ENCODE peak calls at places on chromosomes 4 and X, in seven cellular contexts. N is H1, O is stomach, D is transverse colon, F is right lobe of liver, U is A549, I is lower leg skin. G is an unnamed sample.

GRCh38 chr4:75555294-75556164 is at the start of gene ODAPH:
- DNase-seq in N (no peak), I (no peak), D (peak), O (no peak), F (no peak), U (peak), G (no peak)

GRCh38 chrX:122579036-122579435 is 605.0 kb upstream of the GRIA3 start:
- DNase-seq in F (no peak), U (no peak), D (no peak), I (no peak), O (no peak), N (no peak), G (no peak)

GRCh38 chr4:168882650-168883233 is 127.3 kb downstream of the CBR4 start:
- DNase-seq in O (no peak), D (no peak), N (no peak), F (no peak), U (peak), I (no peak), G (no peak)

GRCh38 chr4:41009411-41009810 is 204.9 kb downstream of the APBB2 start:
- DNase-seq in D (no peak), N (no peak), I (no peak), O (no peak), F (no peak), U (peak), G (no peak)

GRCh38 chrX:149453030-149453429 is 52.1 kb downstream of the IDS start:
- DNase-seq in F (no peak), D (no peak), N (no peak), I (peak), O (no peak), U (peak), G (no peak)

GRCh38 chrX:55342533-55343501 is 78.1 kb upstream of the PAGE3 start:
- DNase-seq in N (peak), F (no peak), D (peak), I (peak), U (peak), O (peak), G (peak)

GRCh38 chr4:97139796-97140195 is 1003.5 kb downstream of the STPG2 start:
- DNase-seq in D (no peak), I (no peak), U (no peak), F (no peak), O (no peak), N (no peak), G (no peak)

GRCh38 chr4:138893991-138894390 is 121.6 kb upstream of the NOCT start:
- DNase-seq in I (no peak), N (no peak), U (no peak), D (no peak), F (no peak), O (no peak), G (no peak)

GRCh38 chrX:11770320-11770719 is 12.3 kb downstream of the MSL3 start:
- DNase-seq in D (peak), U (peak), O (peak), I (no peak), F (no peak), N (no peak), G (peak)

GRCh38 chr4:154073107-154073817 is 284.4 kb upstream of the SFRP2 start:
- DNase-seq in I (no peak), O (no peak), N (no peak), D (no peak), U (no peak), F (no peak), G (no peak)

GRCh38 chr4:153067376-153067775 is 131.3 kb downstream of the FHDC1 start:
- DNase-seq in D (peak), I (no peak), F (no peak), O (no peak), U (peak), N (no peak), G (no peak)

GRCh38 chr4:110623710-110624015 is 786 bp upstream of the PITX2 start:
- DNase-seq in D (no peak), I (no peak), O (no peak), U (no peak), N (no peak), F (no peak), G (no peak)

GRCh38 chr4:88609387-88609786 is 17.1 kb downstream of the HERC3 start:
- DNase-seq in U (no peak), D (no peak), F (no peak), O (no peak), I (no peak), N (no peak), G (no peak)

GRCh38 chrX:56762220-56762619 is 33.2 kb downstream of the NBDY start:
- DNase-seq in I (no peak), O (no peak), N (no peak), D (no peak), U (no peak), F (no peak), G (no peak)

GRCh38 chr4:178665916-178666315 is 1223.7 kb upstream of the AGA start:
- DNase-seq in O (no peak), N (no peak), I (no peak), D (no peak), F (no peak), U (no peak), G (no peak)

GRCh38 chrX:153334654-153335295 is 822 bp downstream of the ZNF275 start:
- DNase-seq in N (no peak), D (no peak), I (no peak), F (no peak), O (no peak), U (no peak), G (no peak)

GRCh38 chr4:76585897-76586360 is 150.9 kb downstream of the SHROOM3 start:
- DNase-seq in I (peak), N (peak), O (peak), F (peak), U (peak), D (peak), G (no peak)

GRCh38 chr4:41866799-41867677 is 68.2 kb upstream of the TMEM33 start:
- DNase-seq in U (no peak), D (no peak), N (no peak), F (no peak), O (no peak), I (no peak), G (no peak)

GRCh38 chrX:16836371-16836770 is 33.8 kb downstream of the RBBP7 start:
- DNase-seq in F (no peak), O (peak), I (no peak), D (peak), U (peak), N (no peak), G (peak)

GRCh38 chr4:83208776-83209365 is 75.7 kb downstream of the COQ2 start:
- DNase-seq in F (no peak), I (no peak), O (no peak), N (no peak), D (no peak), U (peak), G (no peak)

GRCh38 chr4:138588501-138588900 is 346.4 kb upstream of the SLC7A11 start:
- DNase-seq in D (no peak), U (no peak), I (no peak), O (no peak), N (no peak), F (no peak), G (no peak)

GRCh38 chr4:140091305-140091704 is 62.7 kb downstream of the MAML3 start:
- DNase-seq in N (no peak), F (no peak), U (no peak), D (no peak), O (no peak), I (no peak), G (peak)

GRCh38 chr4:139720806-139721205 is 55.2 kb downstream of the MGST2 start:
- DNase-seq in U (no peak), I (no peak), D (no peak), N (no peak), F (no peak), O (no peak), G (no peak)

GRCh38 chr4:15659768-15660394 is 4.7 kb upstream of the FBXL5 start:
- DNase-seq in D (no peak), I (peak), U (no peak), F (no peak), O (no peak), N (no peak), G (peak)

GRCh38 chr4:184558996-184559395 is 84.6 kb upstream of the IRF2 start:
- DNase-seq in F (no peak), U (no peak), N (no peak), I (no peak), O (no peak), D (no peak), G (no peak)
- TF ChIP-seq CTCF in F (no peak), U (no peak), N (no peak), I (no peak), O (no peak), D (no peak), G (no peak)

GRCh38 chr4:13567125-13567524 is 22.8 kb upstream of the NKX3-2 start:
- DNase-seq in D (no peak), O (no peak), F (no peak), I (no peak), U (no peak), N (no peak), G (no peak)
- TF ChIP-seq POLR2A in D (no peak), O (no peak), F (no peak), I (no peak), U (no peak), N (no peak), G (no peak)

GRCh38 chr4:52259978-52260377 is 208.9 kb downstream of the SPATA18 start:
- DNase-seq in O (no peak), D (no peak), N (no peak), U (no peak), F (no peak), I (no peak), G (no peak)
- H3K4me3 ChIP-seq in O (no peak), D (no peak), N (no peak), U (no peak), F (no peak), I (no peak), G (no peak)

DNA sequence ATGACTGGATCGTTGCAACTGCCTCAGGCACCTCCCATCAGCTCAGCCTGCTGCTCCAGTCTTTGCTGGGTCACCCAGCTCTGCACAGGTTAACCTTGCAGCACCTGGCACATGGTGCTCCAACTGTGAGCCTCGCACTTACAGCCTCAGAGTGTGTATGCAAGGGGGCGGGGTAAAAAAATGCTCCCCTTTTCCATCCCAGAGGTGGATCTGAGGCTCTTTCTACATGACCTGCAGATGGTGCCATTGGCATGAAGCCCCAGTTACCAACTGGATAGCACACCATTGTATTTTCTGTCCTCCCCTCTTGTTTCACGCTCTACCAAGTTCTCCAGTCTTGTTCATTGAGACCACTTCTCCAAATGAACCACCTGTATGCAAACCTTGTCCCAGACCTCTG is 46.2 kb upstream of the TRPC3 start:
- DNase-seq in I (no peak), D (no peak), O (no peak), N (no peak), U (peak), F (no peak), G (peak)
- TF ChIP-seq CTCF in I (no peak), D (no peak), O (no peak), N (peak), U (no peak), F (no peak), G (no peak)

GRCh38 chr4:151038452-151039157 is 23.5 kb upstream of the LRBA start:
- DNase-seq in F (no peak), O (no peak), D (no peak), U (no peak), I (no peak), N (no peak), G (no peak)
- TF ChIP-seq POLR2A in F (no peak), O (no peak), D (no peak), U (no peak), I (no peak), N (no peak), G (no peak)

GRCh38 chrX:154380153-154380552 is 1.1 kb downstream of the EMD start:
- DNase-seq in U (no peak), F (no peak), N (no peak), D (no peak), O (no peak), I (no peak), G (no peak)

GRCh38 chrX:154379569-154379951 is 465 bp downstream of the EMD start:
- DNase-seq in F (no peak), N (no peak), O (no peak), I (no peak), U (no peak), D (no peak), G (no peak)

GRCh38 chrX:154381271-154381670 is 2.2 kb downstream of the EMD start:
- DNase-seq in F (no peak), I (no peak), O (no peak), D (no peak), U (no peak), N (peak), G (no peak)

GRCh38 chrX:154382483-154383069 is 3.5 kb downstream of the EMD start:
- DNase-seq in N (no peak), I (no peak), U (no peak), D (no peak), F (no peak), O (no peak), G (no peak)

DNA sequence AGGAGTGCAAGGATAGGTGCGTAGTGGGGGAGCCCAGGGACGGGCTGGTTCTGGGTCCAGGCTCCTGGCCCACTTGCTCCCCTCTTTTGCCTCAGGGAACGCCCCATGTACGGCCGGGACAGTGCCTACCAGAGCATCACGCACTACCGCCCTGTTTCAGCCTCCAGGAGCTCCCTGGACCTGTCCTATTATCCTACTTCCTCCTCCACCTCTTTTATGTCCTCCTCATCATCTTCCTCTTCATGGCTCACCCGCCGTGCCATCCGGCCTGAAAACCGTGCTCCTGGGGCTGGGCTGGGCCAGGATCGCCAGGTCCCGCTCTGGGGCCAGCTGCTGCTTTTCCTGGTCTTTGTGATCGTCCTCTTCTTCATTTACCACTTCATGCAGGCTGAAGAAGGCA is 1.7 kb downstream of the EMD start:
- DNase-seq in F (no peak), I (no peak), N (no peak), O (no peak), U (no peak), D (no peak), G (no peak)
- H3K4me3 ChIP-seq in F (no peak), I (no peak), N (peak), O (peak), U (peak), D (peak), G (no peak)

GRCh38 chr4:142567199-142567598 is 278.9 kb downstream of the INPP4B start:
- DNase-seq in I (no peak), N (peak), U (peak), O (no peak), D (peak), F (no peak), G (no peak)
- TF ChIP-seq CTCF in I (no peak), N (peak), U (peak), O (no peak), D (no peak), F (no peak), G (no peak)